ENCODE peak calls at places on chromosomes 13 and 19, in six cellular contexts. One of them, this sample, is unnamed.

GRCh38 chr13:98265669-98266551 is 88.8 kb upstream of the RNF113B start:
- DNase-seq in myocyte: peak
- DNase-seq in renal cortical epithelial cell: peak
- DNase-seq in activated naive CD4-positive, alpha-beta T cell treated with anti-CD3 and anti-CD28 coated beads, Interleukin-2, amount 10 ng/mL, durations not matched to agents 7 days and 5 days: no peak
- DNase-seq in stimulated activated CD4-positive, alpha-beta T cell treated with anti-CD3 and anti-CD28 coated beads, Interleukin-4, amount 100 ng/mL, for 48 hours: no peak
- DNase-seq in T-cell: no peak
- DNase-seq in this sample: no peak

GRCh38 chr19:6041071-6041470 is 63.1 kb upstream of the RANBP3 start:
- DNase-seq in myocyte: no peak
- DNase-seq in renal cortical epithelial cell: no peak
- DNase-seq in stimulated activated CD4-positive, alpha-beta T cell treated with anti-CD3 and anti-CD28 coated beads, Interleukin-4, amount 100 ng/mL, for 48 hours: no peak
- DNase-seq in activated naive CD4-positive, alpha-beta T cell treated with anti-CD3 and anti-CD28 coated beads, Interleukin-2, amount 10 ng/mL, durations not matched to agents 7 days and 5 days: no peak
- DNase-seq in T-cell: no peak
- DNase-seq in this sample: no peak

GRCh38 chr19:35065574-35065973 is 24.1 kb downstream of the HPN start:
- DNase-seq in activated naive CD4-positive, alpha-beta T cell treated with anti-CD3 and anti-CD28 coated beads, Interleukin-2, amount 10 ng/mL, durations not matched to agents 7 days and 5 days: no peak
- DNase-seq in stimulated activated CD4-positive, alpha-beta T cell treated with anti-CD3 and anti-CD28 coated beads, Interleukin-4, amount 100 ng/mL, for 48 hours: no peak
- DNase-seq in T-cell: no peak
- DNase-seq in renal cortical epithelial cell: no peak
- DNase-seq in myocyte: no peak
- DNase-seq in this sample: no peak

GRCh38 chr19:55590621-55591020 is 8.7 kb downstream of the FIZ1 start:
- DNase-seq in activated naive CD4-positive, alpha-beta T cell treated with anti-CD3 and anti-CD28 coated beads, Interleukin-2, amount 10 ng/mL, durations not matched to agents 7 days and 5 days: no peak
- DNase-seq in renal cortical epithelial cell: no peak
- DNase-seq in myocyte: no peak
- DNase-seq in stimulated activated CD4-positive, alpha-beta T cell treated with anti-CD3 and anti-CD28 coated beads, Interleukin-4, amount 100 ng/mL, for 48 hours: no peak
- DNase-seq in T-cell: no peak
- DNase-seq in this sample: no peak

GRCh38 chr13:28392896-28393295 is 102.0 kb downstream of the FLT1 start:
- DNase-seq in stimulated activated CD4-positive, alpha-beta T cell treated with anti-CD3 and anti-CD28 coated beads, Interleukin-4, amount 100 ng/mL, for 48 hours: no peak
- DNase-seq in T-cell: no peak
- DNase-seq in activated naive CD4-positive, alpha-beta T cell treated with anti-CD3 and anti-CD28 coated beads, Interleukin-2, amount 10 ng/mL, durations not matched to agents 7 days and 5 days: no peak
- DNase-seq in renal cortical epithelial cell: no peak
- DNase-seq in myocyte: no peak
- DNase-seq in this sample: no peak

GRCh38 chr19:7337380-7338194 is 11.2 kb upstream of the ARHGEF18 start:
- DNase-seq in renal cortical epithelial cell: no peak
- DNase-seq in T-cell: no peak
- DNase-seq in activated naive CD4-positive, alpha-beta T cell treated with anti-CD3 and anti-CD28 coated beads, Interleukin-2, amount 10 ng/mL, durations not matched to agents 7 days and 5 days: peak
- DNase-seq in myocyte: peak
- DNase-seq in stimulated activated CD4-positive, alpha-beta T cell treated with anti-CD3 and anti-CD28 coated beads, Interleukin-4, amount 100 ng/mL, for 48 hours: no peak
- DNase-seq in this sample: peak

GRCh38 chr19:21084343-21084742 is 2.3 kb downstream of the ZNF714 start:
- DNase-seq in myocyte: peak
- DNase-seq in stimulated activated CD4-positive, alpha-beta T cell treated with anti-CD3 and anti-CD28 coated beads, Interleukin-4, amount 100 ng/mL, for 48 hours: peak
- DNase-seq in activated naive CD4-positive, alpha-beta T cell treated with anti-CD3 and anti-CD28 coated beads, Interleukin-2, amount 10 ng/mL, durations not matched to agents 7 days and 5 days: no peak
- DNase-seq in renal cortical epithelial cell: peak
- DNase-seq in T-cell: no peak
- DNase-seq in this sample: no peak

GRCh38 chr13:114112231-114112825 is 20.1 kb downstream of the RASA3 start:
- DNase-seq in T-cell: no peak
- DNase-seq in activated naive CD4-positive, alpha-beta T cell treated with anti-CD3 and anti-CD28 coated beads, Interleukin-2, amount 10 ng/mL, durations not matched to agents 7 days and 5 days: no peak
- DNase-seq in stimulated activated CD4-positive, alpha-beta T cell treated with anti-CD3 and anti-CD28 coated beads, Interleukin-4, amount 100 ng/mL, for 48 hours: no peak
- DNase-seq in myocyte: no peak
- DNase-seq in renal cortical epithelial cell: no peak
- DNase-seq in this sample: no peak

GRCh38 chr13:51921790-51922740 is 60.3 kb downstream of the CCDC70 start:
- DNase-seq in renal cortical epithelial cell: peak
- DNase-seq in activated naive CD4-positive, alpha-beta T cell treated with anti-CD3 and anti-CD28 coated beads, Interleukin-2, amount 10 ng/mL, durations not matched to agents 7 days and 5 days: no peak
- DNase-seq in myocyte: no peak
- DNase-seq in T-cell: no peak
- DNase-seq in stimulated activated CD4-positive, alpha-beta T cell treated with anti-CD3 and anti-CD28 coated beads, Interleukin-4, amount 100 ng/mL, for 48 hours: no peak
- DNase-seq in this sample: no peak

GRCh38 chr13:73730014-73730413 is 404.2 kb downstream of the KLF12 start:
- DNase-seq in myocyte: no peak
- DNase-seq in T-cell: no peak
- DNase-seq in stimulated activated CD4-positive, alpha-beta T cell treated with anti-CD3 and anti-CD28 coated beads, Interleukin-4, amount 100 ng/mL, for 48 hours: no peak
- DNase-seq in renal cortical epithelial cell: no peak
- DNase-seq in activated naive CD4-positive, alpha-beta T cell treated with anti-CD3 and anti-CD28 coated beads, Interleukin-2, amount 10 ng/mL, durations not matched to agents 7 days and 5 days: no peak
- DNase-seq in this sample: no peak

GRCh38 chr19:55259540-55260210 is 858 bp upstream of the PPP6R1 start:
- DNase-seq in stimulated activated CD4-positive, alpha-beta T cell treated with anti-CD3 and anti-CD28 coated beads, Interleukin-4, amount 100 ng/mL, for 48 hours: no peak
- DNase-seq in activated naive CD4-positive, alpha-beta T cell treated with anti-CD3 and anti-CD28 coated beads, Interleukin-2, amount 10 ng/mL, durations not matched to agents 7 days and 5 days: no peak
- DNase-seq in T-cell: no peak
- DNase-seq in renal cortical epithelial cell: no peak
- DNase-seq in myocyte: no peak
- DNase-seq in this sample: no peak

GRCh38 chr19:56566904-56567273 is 379 bp upstream of the ZNF470 start:
- DNase-seq in stimulated activated CD4-positive, alpha-beta T cell treated with anti-CD3 and anti-CD28 coated beads, Interleukin-4, amount 100 ng/mL, for 48 hours: peak
- DNase-seq in activated naive CD4-positive, alpha-beta T cell treated with anti-CD3 and anti-CD28 coated beads, Interleukin-2, amount 10 ng/mL, durations not matched to agents 7 days and 5 days: peak
- DNase-seq in myocyte: no peak
- DNase-seq in renal cortical epithelial cell: no peak
- DNase-seq in T-cell: no peak
- DNase-seq in this sample: no peak

GRCh38 chr13:23159205-23159586 is 21.6 kb upstream of the SGCG start:
- DNase-seq in stimulated activated CD4-positive, alpha-beta T cell treated with anti-CD3 and anti-CD28 coated beads, Interleukin-4, amount 100 ng/mL, for 48 hours: peak
- DNase-seq in renal cortical epithelial cell: peak
- DNase-seq in myocyte: peak
- DNase-seq in T-cell: no peak
- DNase-seq in activated naive CD4-positive, alpha-beta T cell treated with anti-CD3 and anti-CD28 coated beads, Interleukin-2, amount 10 ng/mL, durations not matched to agents 7 days and 5 days: peak
- DNase-seq in this sample: no peak

GRCh38 chr13:45728759-45729158 is 26.6 kb downstream of the CBY2 start:
- DNase-seq in T-cell: no peak
- DNase-seq in stimulated activated CD4-positive, alpha-beta T cell treated with anti-CD3 and anti-CD28 coated beads, Interleukin-4, amount 100 ng/mL, for 48 hours: no peak
- DNase-seq in renal cortical epithelial cell: no peak
- DNase-seq in activated naive CD4-positive, alpha-beta T cell treated with anti-CD3 and anti-CD28 coated beads, Interleukin-2, amount 10 ng/mL, durations not matched to agents 7 days and 5 days: no peak
- DNase-seq in myocyte: peak
- DNase-seq in this sample: peak

GRCh38 chr13:71729441-71729840 is 137.6 kb downstream of the DACH1 start:
- DNase-seq in myocyte: no peak
- DNase-seq in stimulated activated CD4-positive, alpha-beta T cell treated with anti-CD3 and anti-CD28 coated beads, Interleukin-4, amount 100 ng/mL, for 48 hours: no peak
- DNase-seq in activated naive CD4-positive, alpha-beta T cell treated with anti-CD3 and anti-CD28 coated beads, Interleukin-2, amount 10 ng/mL, durations not matched to agents 7 days and 5 days: no peak
- DNase-seq in T-cell: no peak
- DNase-seq in renal cortical epithelial cell: no peak
- DNase-seq in this sample: no peak

GRCh38 chr13:32107474-32107873 is 75.9 kb downstream of the FRY start:
- DNase-seq in T-cell: no peak
- DNase-seq in stimulated activated CD4-positive, alpha-beta T cell treated with anti-CD3 and anti-CD28 coated beads, Interleukin-4, amount 100 ng/mL, for 48 hours: no peak
- DNase-seq in myocyte: no peak
- DNase-seq in activated naive CD4-positive, alpha-beta T cell treated with anti-CD3 and anti-CD28 coated beads, Interleukin-2, amount 10 ng/mL, durations not matched to agents 7 days and 5 days: no peak
- DNase-seq in renal cortical epithelial cell: no peak
- DNase-seq in this sample: peak

GRCh38 chr13:100298691-100299090 is 209.8 kb downstream of the PCCA start:
- DNase-seq in T-cell: no peak
- DNase-seq in myocyte: no peak
- DNase-seq in activated naive CD4-positive, alpha-beta T cell treated with anti-CD3 and anti-CD28 coated beads, Interleukin-2, amount 10 ng/mL, durations not matched to agents 7 days and 5 days: no peak
- DNase-seq in stimulated activated CD4-positive, alpha-beta T cell treated with anti-CD3 and anti-CD28 coated beads, Interleukin-4, amount 100 ng/mL, for 48 hours: no peak
- DNase-seq in renal cortical epithelial cell: no peak
- DNase-seq in this sample: no peak

GRCh38 chr19:56476671-56477428 is at the start of gene ZNF667:
- DNase-seq in myocyte: peak
- DNase-seq in stimulated activated CD4-positive, alpha-beta T cell treated with anti-CD3 and anti-CD28 coated beads, Interleukin-4, amount 100 ng/mL, for 48 hours: peak
- DNase-seq in activated naive CD4-positive, alpha-beta T cell treated with anti-CD3 and anti-CD28 coated beads, Interleukin-2, amount 10 ng/mL, durations not matched to agents 7 days and 5 days: peak
- DNase-seq in renal cortical epithelial cell: peak
- DNase-seq in T-cell: peak
- DNase-seq in this sample: no peak

GRCh38 chr19:38073806-38074685 is 150.0 kb downstream of the DPF1 start:
- DNase-seq in renal cortical epithelial cell: no peak
- DNase-seq in T-cell: no peak
- DNase-seq in stimulated activated CD4-positive, alpha-beta T cell treated with anti-CD3 and anti-CD28 coated beads, Interleukin-4, amount 100 ng/mL, for 48 hours: no peak
- DNase-seq in activated naive CD4-positive, alpha-beta T cell treated with anti-CD3 and anti-CD28 coated beads, Interleukin-2, amount 10 ng/mL, durations not matched to agents 7 days and 5 days: no peak
- DNase-seq in myocyte: peak
- DNase-seq in this sample: no peak

GRCh38 chr19:54430306-54431254 is 15.3 kb downstream of the TTYH1 start:
- DNase-seq in myocyte: peak
- DNase-seq in T-cell: peak
- DNase-seq in activated naive CD4-positive, alpha-beta T cell treated with anti-CD3 and anti-CD28 coated beads, Interleukin-2, amount 10 ng/mL, durations not matched to agents 7 days and 5 days: peak
- DNase-seq in renal cortical epithelial cell: no peak
- DNase-seq in stimulated activated CD4-positive, alpha-beta T cell treated with anti-CD3 and anti-CD28 coated beads, Interleukin-4, amount 100 ng/mL, for 48 hours: peak
- DNase-seq in this sample: peak

GRCh38 chr19:41226053-41226873 is 7.2 kb downstream of the AXL start:
- DNase-seq in T-cell: peak
- DNase-seq in stimulated activated CD4-positive, alpha-beta T cell treated with anti-CD3 and anti-CD28 coated beads, Interleukin-4, amount 100 ng/mL, for 48 hours: peak
- DNase-seq in renal cortical epithelial cell: peak
- DNase-seq in activated naive CD4-positive, alpha-beta T cell treated with anti-CD3 and anti-CD28 coated beads, Interleukin-2, amount 10 ng/mL, durations not matched to agents 7 days and 5 days: peak
- DNase-seq in myocyte: peak
- DNase-seq in this sample: no peak

GRCh38 chr13:50990540-50991506 is 81.2 kb downstream of the RNASEH2B start:
- DNase-seq in activated naive CD4-positive, alpha-beta T cell treated with anti-CD3 and anti-CD28 coated beads, Interleukin-2, amount 10 ng/mL, durations not matched to agents 7 days and 5 days: no peak
- DNase-seq in stimulated activated CD4-positive, alpha-beta T cell treated with anti-CD3 and anti-CD28 coated beads, Interleukin-4, amount 100 ng/mL, for 48 hours: no peak
- DNase-seq in T-cell: no peak
- DNase-seq in myocyte: peak
- DNase-seq in renal cortical epithelial cell: no peak
- DNase-seq in this sample: no peak

GRCh38 chr19:52322429-52322828 is 13.6 kb upstream of the ZNF610 start:
- DNase-seq in T-cell: no peak
- DNase-seq in renal cortical epithelial cell: no peak
- DNase-seq in stimulated activated CD4-positive, alpha-beta T cell treated with anti-CD3 and anti-CD28 coated beads, Interleukin-4, amount 100 ng/mL, for 48 hours: no peak
- DNase-seq in myocyte: no peak
- DNase-seq in activated naive CD4-positive, alpha-beta T cell treated with anti-CD3 and anti-CD28 coated beads, Interleukin-2, amount 10 ng/mL, durations not matched to agents 7 days and 5 days: no peak
- DNase-seq in this sample: no peak

GRCh38 chr19:45528744-45529453 is 21.6 kb downstream of the VASP start:
- DNase-seq in stimulated activated CD4-positive, alpha-beta T cell treated with anti-CD3 and anti-CD28 coated beads, Interleukin-4, amount 100 ng/mL, for 48 hours: no peak
- DNase-seq in activated naive CD4-positive, alpha-beta T cell treated with anti-CD3 and anti-CD28 coated beads, Interleukin-2, amount 10 ng/mL, durations not matched to agents 7 days and 5 days: no peak
- DNase-seq in myocyte: no peak
- DNase-seq in T-cell: no peak
- DNase-seq in renal cortical epithelial cell: peak
- DNase-seq in this sample: no peak

GRCh38 chr13:111665691-111666095 is 345.3 kb downstream of the TEX29 start:
- DNase-seq in renal cortical epithelial cell: no peak
- DNase-seq in T-cell: no peak
- DNase-seq in activated naive CD4-positive, alpha-beta T cell treated with anti-CD3 and anti-CD28 coated beads, Interleukin-2, amount 10 ng/mL, durations not matched to agents 7 days and 5 days: no peak
- DNase-seq in stimulated activated CD4-positive, alpha-beta T cell treated with anti-CD3 and anti-CD28 coated beads, Interleukin-4, amount 100 ng/mL, for 48 hours: no peak
- DNase-seq in myocyte: no peak
- DNase-seq in this sample: no peak

GRCh38 chr19:36113895-36114762 is 546 bp downstream of the POLR2I start:
- DNase-seq in stimulated activated CD4-positive, alpha-beta T cell treated with anti-CD3 and anti-CD28 coated beads, Interleukin-4, amount 100 ng/mL, for 48 hours: no peak
- DNase-seq in activated naive CD4-positive, alpha-beta T cell treated with anti-CD3 and anti-CD28 coated beads, Interleukin-2, amount 10 ng/mL, durations not matched to agents 7 days and 5 days: peak
- DNase-seq in T-cell: peak
- DNase-seq in renal cortical epithelial cell: no peak
- DNase-seq in myocyte: peak
- DNase-seq in this sample: no peak

GRCh38 chr13:28137556-28137955 is 789 bp upstream of the PAN3 start:
- DNase-seq in myocyte: peak
- DNase-seq in renal cortical epithelial cell: no peak
- DNase-seq in activated naive CD4-positive, alpha-beta T cell treated with anti-CD3 and anti-CD28 coated beads, Interleukin-2, amount 10 ng/mL, durations not matched to agents 7 days and 5 days: no peak
- DNase-seq in T-cell: no peak
- DNase-seq in stimulated activated CD4-positive, alpha-beta T cell treated with anti-CD3 and anti-CD28 coated beads, Interleukin-4, amount 100 ng/mL, for 48 hours: no peak
- DNase-seq in this sample: no peak

GRCh38 chr13:21058361-21058760 is 3.0 kb downstream of the LATS2 start:
- DNase-seq in stimulated activated CD4-positive, alpha-beta T cell treated with anti-CD3 and anti-CD28 coated beads, Interleukin-4, amount 100 ng/mL, for 48 hours: no peak
- DNase-seq in T-cell: no peak
- DNase-seq in renal cortical epithelial cell: peak
- DNase-seq in activated naive CD4-positive, alpha-beta T cell treated with anti-CD3 and anti-CD28 coated beads, Interleukin-2, amount 10 ng/mL, durations not matched to agents 7 days and 5 days: no peak
- DNase-seq in myocyte: no peak
- DNase-seq in this sample: no peak

GRCh38 chr13:106302011-106302410 is 233.5 kb downstream of the EFNB2 start:
- DNase-seq in activated naive CD4-positive, alpha-beta T cell treated with anti-CD3 and anti-CD28 coated beads, Interleukin-2, amount 10 ng/mL, durations not matched to agents 7 days and 5 days: no peak
- DNase-seq in stimulated activated CD4-positive, alpha-beta T cell treated with anti-CD3 and anti-CD28 coated beads, Interleukin-4, amount 100 ng/mL, for 48 hours: no peak
- DNase-seq in T-cell: no peak
- DNase-seq in myocyte: no peak
- DNase-seq in renal cortical epithelial cell: peak
- DNase-seq in this sample: no peak

GRCh38 chr19:6088677-6089063 is 21.6 kb downstream of the RFX2 start:
- DNase-seq in T-cell: no peak
- DNase-seq in activated naive CD4-positive, alpha-beta T cell treated with anti-CD3 and anti-CD28 coated beads, Interleukin-2, amount 10 ng/mL, durations not matched to agents 7 days and 5 days: no peak
- DNase-seq in myocyte: no peak
- DNase-seq in stimulated activated CD4-positive, alpha-beta T cell treated with anti-CD3 and anti-CD28 coated beads, Interleukin-4, amount 100 ng/mL, for 48 hours: no peak
- DNase-seq in renal cortical epithelial cell: peak
- DNase-seq in this sample: no peak

GRCh38 chr19:15316498-15316897 is 15.8 kb downstream of the BRD4 start:
- DNase-seq in T-cell: no peak
- DNase-seq in myocyte: no peak
- DNase-seq in stimulated activated CD4-positive, alpha-beta T cell treated with anti-CD3 and anti-CD28 coated beads, Interleukin-4, amount 100 ng/mL, for 48 hours: no peak
- DNase-seq in renal cortical epithelial cell: no peak
- DNase-seq in activated naive CD4-positive, alpha-beta T cell treated with anti-CD3 and anti-CD28 coated beads, Interleukin-2, amount 10 ng/mL, durations not matched to agents 7 days and 5 days: no peak
- DNase-seq in this sample: no peak

GRCh38 chr19:39833464-39834286 is at the start of gene DYRK1B:
- DNase-seq in stimulated activated CD4-positive, alpha-beta T cell treated with anti-CD3 and anti-CD28 coated beads, Interleukin-4, amount 100 ng/mL, for 48 hours: peak
- DNase-seq in renal cortical epithelial cell: peak
- DNase-seq in activated naive CD4-positive, alpha-beta T cell treated with anti-CD3 and anti-CD28 coated beads, Interleukin-2, amount 10 ng/mL, durations not matched to agents 7 days and 5 days: peak
- DNase-seq in T-cell: peak
- DNase-seq in myocyte: peak
- DNase-seq in this sample: peak

GRCh38 chr19:5032101-5032967 is 63.4 kb downstream of the KDM4B start:
- DNase-seq in myocyte: peak
- DNase-seq in T-cell: no peak
- DNase-seq in renal cortical epithelial cell: no peak
- DNase-seq in stimulated activated CD4-positive, alpha-beta T cell treated with anti-CD3 and anti-CD28 coated beads, Interleukin-4, amount 100 ng/mL, for 48 hours: no peak
- DNase-seq in activated naive CD4-positive, alpha-beta T cell treated with anti-CD3 and anti-CD28 coated beads, Interleukin-2, amount 10 ng/mL, durations not matched to agents 7 days and 5 days: no peak
- DNase-seq in this sample: no peak

GRCh38 chr19:44807652-44808462 is 1.0 kb upstream of the BCAM start:
- DNase-seq in activated naive CD4-positive, alpha-beta T cell treated with anti-CD3 and anti-CD28 coated beads, Interleukin-2, amount 10 ng/mL, durations not matched to agents 7 days and 5 days: no peak
- DNase-seq in T-cell: no peak
- DNase-seq in myocyte: no peak
- DNase-seq in stimulated activated CD4-positive, alpha-beta T cell treated with anti-CD3 and anti-CD28 coated beads, Interleukin-4, amount 100 ng/mL, for 48 hours: no peak
- DNase-seq in renal cortical epithelial cell: peak
- DNase-seq in this sample: no peak

GRCh38 chr13:26473571-26474230 is 83.8 kb upstream of the WASF3 start:
- DNase-seq in stimulated activated CD4-positive, alpha-beta T cell treated with anti-CD3 and anti-CD28 coated beads, Interleukin-4, amount 100 ng/mL, for 48 hours: no peak
- DNase-seq in renal cortical epithelial cell: no peak
- DNase-seq in T-cell: no peak
- DNase-seq in myocyte: no peak
- DNase-seq in activated naive CD4-positive, alpha-beta T cell treated with anti-CD3 and anti-CD28 coated beads, Interleukin-2, amount 10 ng/mL, durations not matched to agents 7 days and 5 days: no peak
- DNase-seq in this sample: no peak

GRCh38 chr13:42266464-42266863 is 5.5 kb upstream of the AKAP11 start:
- DNase-seq in T-cell: no peak
- DNase-seq in stimulated activated CD4-positive, alpha-beta T cell treated with anti-CD3 and anti-CD28 coated beads, Interleukin-4, amount 100 ng/mL, for 48 hours: no peak
- DNase-seq in myocyte: peak
- DNase-seq in renal cortical epithelial cell: no peak
- DNase-seq in activated naive CD4-positive, alpha-beta T cell treated with anti-CD3 and anti-CD28 coated beads, Interleukin-2, amount 10 ng/mL, durations not matched to agents 7 days and 5 days: no peak
- DNase-seq in this sample: no peak

GRCh38 chr19:2540646-2541454 is 64.9 kb downstream of the GADD45B start:
- DNase-seq in activated naive CD4-positive, alpha-beta T cell treated with anti-CD3 and anti-CD28 coated beads, Interleukin-2, amount 10 ng/mL, durations not matched to agents 7 days and 5 days: no peak
- DNase-seq in T-cell: no peak
- DNase-seq in stimulated activated CD4-positive, alpha-beta T cell treated with anti-CD3 and anti-CD28 coated beads, Interleukin-4, amount 100 ng/mL, for 48 hours: no peak
- DNase-seq in renal cortical epithelial cell: peak
- DNase-seq in myocyte: peak
- DNase-seq in this sample: no peak

GRCh38 chr13:65307056-65307455 is 1923.1 kb downstream of the PCDH9 start:
- DNase-seq in stimulated activated CD4-positive, alpha-beta T cell treated with anti-CD3 and anti-CD28 coated beads, Interleukin-4, amount 100 ng/mL, for 48 hours: no peak
- DNase-seq in activated naive CD4-positive, alpha-beta T cell treated with anti-CD3 and anti-CD28 coated beads, Interleukin-2, amount 10 ng/mL, durations not matched to agents 7 days and 5 days: no peak
- DNase-seq in myocyte: no peak
- DNase-seq in T-cell: no peak
- DNase-seq in renal cortical epithelial cell: no peak
- DNase-seq in this sample: no peak

GRCh38 chr19:1466018-1466460 is 13.0 kb downstream of the C19orf25 start:
- DNase-seq in stimulated activated CD4-positive, alpha-beta T cell treated with anti-CD3 and anti-CD28 coated beads, Interleukin-4, amount 100 ng/mL, for 48 hours: no peak
- DNase-seq in T-cell: no peak
- DNase-seq in myocyte: no peak
- DNase-seq in renal cortical epithelial cell: no peak
- DNase-seq in activated naive CD4-positive, alpha-beta T cell treated with anti-CD3 and anti-CD28 coated beads, Interleukin-2, amount 10 ng/mL, durations not matched to agents 7 days and 5 days: no peak
- DNase-seq in this sample: no peak